ENCODE peak calls at places on chromosomes 4 and X, in ten cellular contexts. One of them, this sample, is unnamed.

GRCh38 chr4:7648813-7649395 is 214.2 kb upstream of the PSAPL1 start:
- DNase-seq in stimulated activated naive B cell treated with anti-CD40 and anti-IgM and Interleukin-4, amounts not matched to agents 10 μg/mL and 1 μg/mL and 100 μg/mL, for 72 hours: no peak
- DNase-seq in HL-60: no peak
- DNase-seq in endothelial cell: no peak
- DNase-seq in NCI-H345: no peak
- DNase-seq in GM23338: no peak
- DNase-seq in SW480: peak; percentile 42
- DNase-seq in body of pancreas: no peak
- DNase-seq in right atrium auricular region: no peak
- DNase-seq in activated CD8-positive, alpha-beta T cell treated with anti-CD3 and anti-CD28 coated beads, Interleukin-2, amount 10 ng/mL, durations not matched to agents 7 days and 5 days: no peak
- DNase-seq in this sample: no peak

GRCh38 chr4:106569151-106570029 is 200.8 kb upstream of the GIMD1 start:
- DNase-seq in stimulated activated naive B cell treated with anti-CD40 and anti-IgM and Interleukin-4, amounts not matched to agents 10 μg/mL and 1 μg/mL and 100 μg/mL, for 72 hours: no peak
- DNase-seq in HL-60: no peak
- DNase-seq in endothelial cell: no peak
- DNase-seq in NCI-H345: no peak
- DNase-seq in GM23338: no peak
- DNase-seq in SW480: no peak
- DNase-seq in body of pancreas: no peak
- DNase-seq in right atrium auricular region: no peak
- DNase-seq in activated CD8-positive, alpha-beta T cell treated with anti-CD3 and anti-CD28 coated beads, Interleukin-2, amount 10 ng/mL, durations not matched to agents 7 days and 5 days: no peak
- DNase-seq in this sample: no peak

GRCh38 chrX:103175944-103176753 is 38.8 kb upstream of the BEX4 start:
- DNase-seq in stimulated activated naive B cell treated with anti-CD40 and anti-IgM and Interleukin-4, amounts not matched to agents 10 μg/mL and 1 μg/mL and 100 μg/mL, for 72 hours: peak; percentile 12
- DNase-seq in HL-60: peak; percentile 16
- DNase-seq in endothelial cell: peak; percentile 59
- DNase-seq in NCI-H345: peak; percentile 57
- DNase-seq in GM23338: peak; percentile 52
- DNase-seq in SW480: peak; percentile 37
- DNase-seq in body of pancreas: peak; percentile 63
- DNase-seq in right atrium auricular region: peak; percentile 75
- DNase-seq in activated CD8-positive, alpha-beta T cell treated with anti-CD3 and anti-CD28 coated beads, Interleukin-2, amount 10 ng/mL, durations not matched to agents 7 days and 5 days: peak; percentile 66
- DNase-seq in this sample: no peak

GRCh38 chr4:51851937-51852290 is 9.0 kb downstream of the DCUN1D4 start:
- DNase-seq in stimulated activated naive B cell treated with anti-CD40 and anti-IgM and Interleukin-4, amounts not matched to agents 10 μg/mL and 1 μg/mL and 100 μg/mL, for 72 hours: no peak
- DNase-seq in HL-60: no peak
- DNase-seq in endothelial cell: no peak
- DNase-seq in NCI-H345: no peak
- DNase-seq in GM23338: no peak
- DNase-seq in SW480: no peak
- DNase-seq in body of pancreas: no peak
- DNase-seq in right atrium auricular region: no peak
- DNase-seq in activated CD8-positive, alpha-beta T cell treated with anti-CD3 and anti-CD28 coated beads, Interleukin-2, amount 10 ng/mL, durations not matched to agents 7 days and 5 days: no peak
- DNase-seq in this sample: no peak

GRCh38 chrX:109886122-109886761 is 116.7 kb upstream of the TMEM164 start:
- DNase-seq in stimulated activated naive B cell treated with anti-CD40 and anti-IgM and Interleukin-4, amounts not matched to agents 10 μg/mL and 1 μg/mL and 100 μg/mL, for 72 hours: no peak
- DNase-seq in HL-60: peak; percentile 21
- DNase-seq in endothelial cell: peak; percentile 38
- DNase-seq in NCI-H345: peak; percentile 26
- DNase-seq in GM23338: peak; percentile 58
- DNase-seq in SW480: peak; percentile 24
- DNase-seq in body of pancreas: peak; percentile 32
- DNase-seq in right atrium auricular region: no peak
- DNase-seq in activated CD8-positive, alpha-beta T cell treated with anti-CD3 and anti-CD28 coated beads, Interleukin-2, amount 10 ng/mL, durations not matched to agents 7 days and 5 days: peak; percentile 41
- DNase-seq in this sample: no peak

GRCh38 chr4:7680731-7681130 is 246.0 kb upstream of the PSAPL1 start:
- DNase-seq in stimulated activated naive B cell treated with anti-CD40 and anti-IgM and Interleukin-4, amounts not matched to agents 10 μg/mL and 1 μg/mL and 100 μg/mL, for 72 hours: no peak
- DNase-seq in HL-60: no peak
- DNase-seq in endothelial cell: no peak
- DNase-seq in NCI-H345: no peak
- DNase-seq in GM23338: no peak
- DNase-seq in SW480: no peak
- DNase-seq in body of pancreas: no peak
- DNase-seq in right atrium auricular region: no peak
- DNase-seq in activated CD8-positive, alpha-beta T cell treated with anti-CD3 and anti-CD28 coated beads, Interleukin-2, amount 10 ng/mL, durations not matched to agents 7 days and 5 days: no peak
- DNase-seq in this sample: no peak

GRCh38 chr4:159455675-159456235 is 352.9 kb downstream of the RAPGEF2 start:
- DNase-seq in stimulated activated naive B cell treated with anti-CD40 and anti-IgM and Interleukin-4, amounts not matched to agents 10 μg/mL and 1 μg/mL and 100 μg/mL, for 72 hours: no peak
- DNase-seq in HL-60: no peak
- DNase-seq in endothelial cell: peak; percentile 48
- DNase-seq in NCI-H345: peak; percentile 2
- DNase-seq in GM23338: peak; percentile 74
- DNase-seq in SW480: peak; percentile 25
- DNase-seq in body of pancreas: peak; percentile 20
- DNase-seq in right atrium auricular region: no peak
- DNase-seq in activated CD8-positive, alpha-beta T cell treated with anti-CD3 and anti-CD28 coated beads, Interleukin-2, amount 10 ng/mL, durations not matched to agents 7 days and 5 days: no peak
- DNase-seq in this sample: no peak

GRCh38 chr4:71216316-71216959 is 122.4 kb upstream of the SLC4A4 start:
- DNase-seq in stimulated activated naive B cell treated with anti-CD40 and anti-IgM and Interleukin-4, amounts not matched to agents 10 μg/mL and 1 μg/mL and 100 μg/mL, for 72 hours: no peak
- DNase-seq in HL-60: no peak
- DNase-seq in endothelial cell: no peak
- DNase-seq in NCI-H345: no peak
- DNase-seq in GM23338: no peak
- DNase-seq in SW480: no peak
- DNase-seq in body of pancreas: no peak
- DNase-seq in right atrium auricular region: no peak
- DNase-seq in activated CD8-positive, alpha-beta T cell treated with anti-CD3 and anti-CD28 coated beads, Interleukin-2, amount 10 ng/mL, durations not matched to agents 7 days and 5 days: no peak
- DNase-seq in this sample: no peak

GRCh38 chr4:186676531-186677158 is 47.0 kb downstream of the FAT1 start:
- DNase-seq in stimulated activated naive B cell treated with anti-CD40 and anti-IgM and Interleukin-4, amounts not matched to agents 10 μg/mL and 1 μg/mL and 100 μg/mL, for 72 hours: no peak
- DNase-seq in HL-60: no peak
- DNase-seq in endothelial cell: no peak
- DNase-seq in NCI-H345: no peak
- DNase-seq in GM23338: peak; percentile 57
- DNase-seq in SW480: no peak
- DNase-seq in body of pancreas: no peak
- DNase-seq in right atrium auricular region: no peak
- DNase-seq in activated CD8-positive, alpha-beta T cell treated with anti-CD3 and anti-CD28 coated beads, Interleukin-2, amount 10 ng/mL, durations not matched to agents 7 days and 5 days: no peak
- DNase-seq in this sample: peak; percentile 91

GRCh38 chrX:68193786-68194185 is 239.5 kb downstream of the OPHN1 start:
- DNase-seq in stimulated activated naive B cell treated with anti-CD40 and anti-IgM and Interleukin-4, amounts not matched to agents 10 μg/mL and 1 μg/mL and 100 μg/mL, for 72 hours: no peak
- DNase-seq in HL-60: no peak
- DNase-seq in endothelial cell: no peak
- DNase-seq in NCI-H345: no peak
- DNase-seq in GM23338: no peak
- DNase-seq in SW480: no peak
- DNase-seq in body of pancreas: no peak
- DNase-seq in right atrium auricular region: no peak
- DNase-seq in activated CD8-positive, alpha-beta T cell treated with anti-CD3 and anti-CD28 coated beads, Interleukin-2, amount 10 ng/mL, durations not matched to agents 7 days and 5 days: no peak
- DNase-seq in this sample: no peak

GRCh38 chrX:12865359-12865758 is 1.5 kb upstream of the TLR7 start:
- DNase-seq in stimulated activated naive B cell treated with anti-CD40 and anti-IgM and Interleukin-4, amounts not matched to agents 10 μg/mL and 1 μg/mL and 100 μg/mL, for 72 hours: no peak
- DNase-seq in HL-60: peak; percentile 28
- DNase-seq in endothelial cell: no peak
- DNase-seq in NCI-H345: no peak
- DNase-seq in GM23338: no peak
- DNase-seq in SW480: no peak
- DNase-seq in body of pancreas: peak; percentile 6
- DNase-seq in right atrium auricular region: no peak
- DNase-seq in activated CD8-positive, alpha-beta T cell treated with anti-CD3 and anti-CD28 coated beads, Interleukin-2, amount 10 ng/mL, durations not matched to agents 7 days and 5 days: no peak
- DNase-seq in this sample: no peak

GRCh38 chr4:153161599-153161971 is 42.7 kb upstream of the TRIM2 start:
- DNase-seq in stimulated activated naive B cell treated with anti-CD40 and anti-IgM and Interleukin-4, amounts not matched to agents 10 μg/mL and 1 μg/mL and 100 μg/mL, for 72 hours: no peak
- DNase-seq in HL-60: no peak
- DNase-seq in endothelial cell: no peak
- DNase-seq in NCI-H345: no peak
- DNase-seq in GM23338: no peak
- DNase-seq in SW480: no peak
- DNase-seq in body of pancreas: no peak
- DNase-seq in right atrium auricular region: no peak
- DNase-seq in activated CD8-positive, alpha-beta T cell treated with anti-CD3 and anti-CD28 coated beads, Interleukin-2, amount 10 ng/mL, durations not matched to agents 7 days and 5 days: no peak
- DNase-seq in this sample: no peak

GRCh38 chrX:118901991-118902390 is 72.4 kb upstream of the LONRF3 start:
- DNase-seq in stimulated activated naive B cell treated with anti-CD40 and anti-IgM and Interleukin-4, amounts not matched to agents 10 μg/mL and 1 μg/mL and 100 μg/mL, for 72 hours: no peak
- DNase-seq in HL-60: no peak
- DNase-seq in endothelial cell: no peak
- DNase-seq in NCI-H345: peak; percentile 59
- DNase-seq in GM23338: no peak
- DNase-seq in SW480: no peak
- DNase-seq in body of pancreas: no peak
- DNase-seq in right atrium auricular region: no peak
- DNase-seq in activated CD8-positive, alpha-beta T cell treated with anti-CD3 and anti-CD28 coated beads, Interleukin-2, amount 10 ng/mL, durations not matched to agents 7 days and 5 days: no peak
- DNase-seq in this sample: no peak

GRCh38 chrX:48864210-48864609 is 28.8 kb upstream of the PCSK1N start:
- DNase-seq in stimulated activated naive B cell treated with anti-CD40 and anti-IgM and Interleukin-4, amounts not matched to agents 10 μg/mL and 1 μg/mL and 100 μg/mL, for 72 hours: no peak
- DNase-seq in HL-60: no peak
- DNase-seq in endothelial cell: no peak
- DNase-seq in NCI-H345: no peak
- DNase-seq in GM23338: no peak
- DNase-seq in SW480: peak; percentile 75
- DNase-seq in body of pancreas: no peak
- DNase-seq in right atrium auricular region: no peak
- DNase-seq in activated CD8-positive, alpha-beta T cell treated with anti-CD3 and anti-CD28 coated beads, Interleukin-2, amount 10 ng/mL, durations not matched to agents 7 days and 5 days: no peak
- DNase-seq in this sample: no peak

This sample was measured in kidney epithelial cell.